ENCODE peak calls at places on chromosomes 7 and 10, in seven cellular contexts. S, G, Y, W, K, U and B are unnamed samples.

GRCh38 chr10:49115015-49115795 is at the start of gene VSTM4:
- DNase-seq in S (peak; percentile 79), G (no peak), Y (peak; percentile 78), W (peak; percentile 74), K (no peak), U (no peak), B (no peak)

GRCh38 chr7:132061931-132062330 is 505.5 kb upstream of the PODXL start:
- DNase-seq in S (no peak), G (no peak), Y (peak; percentile 93), W (no peak), K (no peak), U (no peak), B (no peak)

GRCh38 chr10:110812583-110812982 is 59.1 kb upstream of the PDCD4 start:
- DNase-seq in S (no peak), G (no peak), Y (no peak), W (no peak), K (no peak), U (no peak), B (no peak)

GRCh38 chr10:102009801-102010425 is 46.1 kb downstream of the ARMH3 start:
- DNase-seq in S (peak; percentile 72), G (peak; percentile 53), Y (peak; percentile 95), W (no peak), K (peak; percentile 30), U (peak; percentile 47), B (peak; percentile 59)

GRCh38 chr7:1858435-1859265 is 188.6 kb downstream of the ELFN1 start:
- DNase-seq in S (peak; percentile 37), G (no peak), Y (no peak), W (peak; percentile 53), K (no peak), U (no peak), B (peak; percentile 10)

GRCh38 chr7:23520582-23520981 is 11.2 kb downstream of the TRA2A start:
- DNase-seq in S (peak; percentile 73), G (no peak), Y (no peak), W (no peak), K (no peak), U (no peak), B (no peak)

GRCh38 chr10:44417761-44418160 is 32.9 kb upstream of the CXCL12 start:
- DNase-seq in S (no peak), G (no peak), Y (no peak), W (peak; percentile 10), K (no peak), U (no peak), B (no peak)

GRCh38 chr10:34196058-34196433 is 619.0 kb downstream of the PARD3 start:
- DNase-seq in S (no peak), G (no peak), Y (no peak), W (no peak), K (no peak), U (no peak), B (no peak)

GRCh38 chr10:122116331-122116730 is 127.4 kb downstream of the TACC2 start:
- DNase-seq in S (no peak), G (no peak), Y (peak; percentile 35), W (no peak), K (no peak), U (no peak), B (no peak)

GRCh38 chr7:26202019-26202985 is 757 bp downstream of the CBX3 start:
- DNase-seq in S (no peak), G (peak; percentile 62), Y (peak; percentile 72), W (peak; percentile 84), K (peak; percentile 53), U (peak; percentile 38), B (peak; percentile 66)

GRCh38 chr7:98305951-98306535 is 24.6 kb downstream of the BRI3 start:
- DNase-seq in S (no peak), G (no peak), Y (no peak), W (no peak), K (no peak), U (no peak), B (no peak)

GRCh38 chr10:70551971-70552422 is 50.5 kb downstream of the PRF1 start:
- DNase-seq in S (no peak), G (no peak), Y (peak; percentile 23), W (peak; percentile 83), K (peak; percentile 34), U (no peak), B (no peak)

GRCh38 chr7:13848576-13849527 is 140.6 kb downstream of the ETV1 start:
- DNase-seq in S (peak; percentile 47), G (no peak), Y (peak; percentile 56), W (no peak), K (no peak), U (no peak), B (no peak)

GRCh38 chr7:21617513-21617912 is 74.7 kb downstream of the DNAH11 start:
- DNase-seq in S (no peak), G (no peak), Y (no peak), W (no peak), K (no peak), U (no peak), B (no peak)

GRCh38 chr7:147298611-147299043 is 1182.0 kb downstream of the CNTNAP2 start:
- DNase-seq in S (no peak), G (no peak), Y (peak; percentile 0), W (no peak), K (no peak), U (no peak), B (no peak)

GRCh38 chr10:16442914-16443313 is 6.1 kb downstream of the PTER start:
- DNase-seq in S (no peak), G (no peak), Y (no peak), W (no peak), K (no peak), U (no peak), B (no peak)

GRCh38 chr10:16449454-16449853 is 12.6 kb downstream of the PTER start:
- DNase-seq in S (no peak), G (no peak), Y (no peak), W (no peak), K (no peak), U (no peak), B (no peak)

GRCh38 chr10:16440396-16441105 is 3.7 kb downstream of the PTER start:
- DNase-seq in S (peak; percentile 48), G (no peak), Y (peak; percentile 22), W (no peak), K (no peak), U (peak; percentile 56), B (no peak)

GRCh38 chr10:16441106-16441850 is 4.5 kb downstream of the PTER start:
- DNase-seq in S (no peak), G (no peak), Y (peak; percentile 69), W (no peak), K (no peak), U (no peak), B (no peak)

GRCh38 chr10:16445770-16446469 is 9.1 kb downstream of the PTER start:
- DNase-seq in S (no peak), G (no peak), Y (no peak), W (no peak), K (no peak), U (no peak), B (no peak)
- H3K4me1 ChIP-seq in S (no peaks in the 10 kb centered on the region), G (peaks cover 9% of the 10 kb centered on the region), Y (peaks cover 13% of the 10 kb centered on the region), W (peaks cover under 1% of the 10 kb centered on the region), K (no peaks in the 10 kb centered on the region), U (peaks cover 8% of the 10 kb centered on the region), B (no peaks in the 10 kb centered on the region)

DNA sequence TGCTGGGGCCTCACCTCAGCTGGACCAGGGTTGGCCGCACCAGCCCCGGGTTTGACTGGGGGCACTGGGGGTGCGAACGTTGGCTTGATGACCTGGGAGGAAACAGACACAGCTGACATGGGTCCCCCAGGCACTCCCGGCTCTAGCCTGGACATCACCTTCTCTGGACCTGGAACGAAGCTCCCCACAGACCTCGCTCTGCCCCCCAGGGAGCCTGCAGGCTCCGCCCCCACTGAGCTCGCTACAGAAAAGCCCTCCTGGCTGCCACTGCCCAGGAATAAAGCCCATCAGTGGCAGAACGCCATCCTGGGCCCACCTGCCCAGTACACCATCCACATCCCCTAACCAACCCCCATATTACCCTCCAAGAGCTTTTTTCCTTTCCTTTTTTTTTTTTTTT is 13.0 kb downstream of the ADAM8 start:
- DNase-seq in S (no peak), G (no peak), Y (no peak), W (no peak), K (no peak), U (no peak), B (no peak)
- H3K4me1 ChIP-seq in S (peaks cover 3% of the 10 kb centered on the region), G (peaks cover 66% of the 10 kb centered on the region), Y (peaks cover 13% of the 10 kb centered on the region), W (peaks cover 36% of the 10 kb centered on the region), K (peaks cover 37% of the 10 kb centered on the region), U (peaks cover 59% of the 10 kb centered on the region), B (peaks cover 34% of the 10 kb centered on the region)

DNA sequence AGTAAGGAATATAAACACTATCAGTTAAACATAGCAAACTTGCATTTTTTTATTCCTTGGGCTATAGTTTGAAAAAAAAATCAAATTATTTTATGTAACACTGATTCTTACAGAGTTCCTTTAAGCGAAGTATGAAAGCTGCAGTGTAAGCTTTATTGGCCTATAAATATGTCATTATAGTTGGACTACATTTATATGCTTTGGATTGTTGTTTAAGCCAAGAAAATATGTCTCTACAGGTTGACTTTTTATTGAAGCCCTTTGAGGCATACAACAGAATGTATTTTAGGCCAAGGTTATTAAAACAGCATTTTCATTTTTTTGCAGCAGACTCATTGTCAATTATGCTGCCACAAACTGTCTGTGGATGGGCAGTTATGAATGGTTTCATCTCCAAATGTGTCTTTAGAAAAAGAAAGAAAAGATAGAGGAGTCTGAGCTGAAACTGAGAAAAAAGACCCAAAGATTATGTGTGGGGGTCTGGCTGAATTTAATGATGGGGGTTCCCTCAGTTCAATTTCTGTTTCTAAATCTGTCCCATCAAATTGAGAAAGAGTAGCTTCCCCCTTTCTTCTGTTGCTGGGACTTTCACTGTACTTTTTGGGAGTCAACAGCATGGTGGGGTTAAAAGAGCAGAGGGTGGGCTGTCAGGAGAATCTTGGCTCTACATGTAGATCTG is 43.1 kb downstream of the ARID5B start:
- DNase-seq in S (no peak), G (no peak), Y (no peak), W (no peak), K (no peak), U (no peak), B (no peak)
- H3K4me1 ChIP-seq in S (no peaks in the 10 kb centered on the region), G (peaks cover 57% of the 10 kb centered on the region), Y (peaks cover 34% of the 10 kb centered on the region), W (peaks cover 37% of the 10 kb centered on the region), K (peaks cover 37% of the 10 kb centered on the region), U (peaks cover 56% of the 10 kb centered on the region), B (peaks cover 25% of the 10 kb centered on the region)

GRCh38 chr7:108453320-108453719 is 2.9 kb downstream of the NRCAM start:
- DNase-seq in S (no peak), G (no peak), Y (no peak), W (no peak), K (no peak), U (no peak), B (no peak)

GRCh38 chr7:108450160-108450559 is 6.1 kb downstream of the NRCAM start:
- DNase-seq in S (no peak), G (no peak), Y (no peak), W (no peak), K (no peak), U (no peak), B (no peak)

GRCh38 chr7:108449577-108449920 is 6.7 kb downstream of the NRCAM start:
- DNase-seq in S (no peak), G (no peak), Y (no peak), W (no peak), K (no peak), U (no peak), B (no peak)

GRCh38 chr7:108452707-108453106 is 3.5 kb downstream of the NRCAM start:
- DNase-seq in S (no peak), G (no peak), Y (peak; percentile 58), W (no peak), K (no peak), U (no peak), B (no peak)

DNA sequence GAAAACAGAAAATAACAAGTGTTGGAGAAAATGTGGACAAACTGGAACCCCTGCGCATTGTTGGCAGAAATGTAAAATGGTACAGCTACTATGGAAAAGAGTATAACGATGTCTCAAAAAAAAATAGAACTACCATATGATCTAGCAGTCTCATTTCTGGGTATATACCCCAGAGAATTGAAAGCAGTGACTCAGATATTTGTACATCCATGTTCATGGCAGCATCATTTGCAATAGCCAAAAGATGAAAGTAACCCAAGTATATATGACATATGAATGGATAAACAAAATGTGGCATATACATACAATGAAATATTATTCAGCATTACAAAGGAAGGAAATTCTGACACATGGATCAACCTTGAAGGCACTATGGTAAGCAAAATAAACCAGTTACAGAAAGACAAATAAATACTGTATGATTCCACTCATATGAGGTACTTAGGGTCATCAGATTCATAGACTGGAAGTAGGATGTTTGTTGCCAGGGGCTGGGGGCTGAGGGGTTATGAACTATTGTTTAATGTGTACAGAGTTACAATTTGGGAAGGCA is 4.9 kb downstream of the NRCAM start:
- DNase-seq in S (no peak), G (no peak), Y (no peak), W (no peak), K (no peak), U (no peak), B (no peak)
- H3K4me1 ChIP-seq in S (no peaks in the 10 kb centered on the region), G (no peaks in the 10 kb centered on the region), Y (no peaks in the 10 kb centered on the region), W (peaks cover 12% of the 10 kb centered on the region), K (peaks cover 15% of the 10 kb centered on the region), U (peaks cover 22% of the 10 kb centered on the region), B (peaks cover 13% of the 10 kb centered on the region)